ENCODE peak calls at places on chromosomes 6 and 20, in six cellular contexts. P, R, B, C, N and U are unnamed samples.

GRCh38 chr6:141464490-141464889 is 668.2 kb upstream of the GJE1 start:
- DNase-seq in P (peak; percentile 53), R (no peak), B (peak; percentile 40), N (peak; percentile 4), C (peak; percentile 35), U (no peak)

GRCh38 chr6:46044876-46045617 is 29.4 kb upstream of the CLIC5 start:
- DNase-seq in N (peak; percentile 90), C (peak; percentile 74), P (peak; percentile 89), B (no peak), R (no peak), U (no peak)

GRCh38 chr6:73942581-73942980 is 246.6 kb downstream of the CD109 start:
- DNase-seq in P (peak; percentile 9), B (no peak), R (no peak), N (peak; percentile 38), C (peak; percentile 79), U (no peak)

GRCh38 chr20:40650707-40651106 is 38.3 kb downstream of the MAFB start:
- DNase-seq in B (no peak), R (no peak), N (no peak), P (peak; percentile 6), C (no peak), U (no peak)

GRCh38 chr6:125812394-125813231 is 21.9 kb downstream of the NCOA7 start:
- DNase-seq in P (peak; percentile 94), R (no peak), B (no peak), C (peak; percentile 98), N (peak; percentile 87), U (no peak)

GRCh38 chr6:40798069-40798770 is 211.1 kb upstream of the LRFN2 start:
- DNase-seq in N (no peak), C (no peak), R (peak; percentile 57), P (no peak), B (no peak), U (no peak)

GRCh38 chr6:33632603-33633039 is 11.5 kb downstream of the ITPR3 start:
- DNase-seq in N (peak; percentile 30), B (no peak), C (no peak), P (no peak), R (peak; percentile 96), U (peak; percentile 80)

GRCh38 chr20:50868509-50869495 is 62.4 kb downstream of the ADNP start:
- DNase-seq in R (no peak), C (peak; percentile 79), P (peak; percentile 25), B (no peak), N (peak; percentile 67), U (no peak)

GRCh38 chr6:42142118-42142835 is at the start of gene C6orf132:
- DNase-seq in N (peak; percentile 74), P (peak; percentile 20), C (no peak), R (peak; percentile 86), B (no peak), U (no peak)

GRCh38 chr6:141988954-141989705 is 143.6 kb upstream of the GJE1 start:
- DNase-seq in B (peak; percentile 28), N (peak; percentile 63), C (peak; percentile 81), P (peak; percentile 82), R (peak; percentile 54), U (peak; percentile 69)

GRCh38 chr6:132687306-132687705 is 26.5 kb downstream of the VNN1 start:
- DNase-seq in R (no peak), P (no peak), C (peak; percentile 87), B (no peak), N (peak; percentile 84), U (no peak)

GRCh38 chr6:7540595-7540994 is 876 bp upstream of the DSP start:
- DNase-seq in R (no peak), N (no peak), C (no peak), B (no peak), P (no peak), U (no peak)

GRCh38 chr20:61185841-61186601 is 66.0 kb upstream of the CDH4 start:
- DNase-seq in R (no peak), N (peak; percentile 86), B (no peak), C (peak; percentile 98), P (peak; percentile 96), U (no peak)

GRCh38 chr6:148027201-148027600 is 315.4 kb upstream of the SASH1 start:
- DNase-seq in R (no peak), P (no peak), C (no peak), N (no peak), B (no peak), U (no peak)

GRCh38 chr20:59468831-59469230 is 135.5 kb upstream of the PHACTR3 start:
- DNase-seq in B (no peak), C (no peak), N (no peak), P (no peak), R (no peak), U (no peak)

GRCh38 chr20:59472059-59472458 is 132.3 kb upstream of the PHACTR3 start:
- DNase-seq in B (no peak), R (no peak), N (no peak), C (no peak), P (no peak), U (no peak)

GRCh38 chr20:59466107-59466815 is 138.1 kb upstream of the PHACTR3 start:
- DNase-seq in B (no peak), N (no peak), P (no peak), C (no peak), R (no peak), U (no peak)

GRCh38 chr20:59470521-59470920 is 133.8 kb upstream of the PHACTR3 start:
- DNase-seq in P (no peak), N (no peak), C (no peak), B (no peak), R (no peak), U (no peak)

DNA sequence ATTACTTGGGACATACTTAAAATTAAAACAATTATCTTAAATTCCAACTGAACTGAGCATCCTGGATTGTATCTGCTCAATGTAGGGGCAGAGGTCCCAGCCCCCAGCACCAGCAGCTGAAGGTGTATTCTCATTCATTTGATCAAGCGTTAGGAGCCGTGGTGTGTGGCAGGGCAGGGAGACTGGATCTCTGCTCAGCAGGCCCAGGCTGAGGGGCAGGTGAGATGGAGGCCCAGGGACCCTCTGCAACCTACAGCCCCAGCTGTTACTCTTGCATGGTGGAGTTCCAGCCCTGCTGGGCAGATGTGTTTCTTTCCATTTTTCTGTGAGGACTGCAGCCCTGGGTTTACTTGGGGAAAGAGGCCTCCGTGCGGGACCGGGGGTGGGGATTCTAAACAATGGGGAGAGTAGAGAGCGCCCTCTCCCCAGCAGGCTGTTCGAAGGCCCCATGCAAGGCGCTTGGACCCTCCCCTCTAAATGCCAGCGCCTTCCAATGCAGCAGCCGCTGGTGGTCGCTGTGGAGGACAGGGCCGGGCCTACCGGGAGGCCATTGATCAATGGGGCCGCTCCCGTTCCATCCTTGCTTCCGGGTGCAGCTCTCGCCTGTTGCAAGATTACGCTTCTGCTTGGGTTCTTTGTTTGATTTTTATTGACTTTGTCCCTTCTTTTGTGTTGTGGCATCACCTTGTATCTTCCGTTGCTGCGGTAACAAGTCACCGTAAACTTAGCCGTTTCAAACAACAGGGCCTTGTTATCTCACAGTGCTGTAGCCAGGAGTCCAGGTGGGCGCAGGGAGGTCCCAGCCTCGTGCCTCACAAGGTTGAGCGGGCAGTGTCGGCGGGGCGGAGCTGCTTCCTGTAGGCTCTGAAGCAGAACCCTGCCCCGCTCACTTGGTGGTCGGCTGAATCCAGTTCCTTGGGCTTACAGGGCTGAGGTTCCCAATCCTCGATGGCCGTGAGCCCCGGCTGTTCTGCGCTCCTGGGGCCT is 134.8 kb upstream of the PHACTR3 start:
- DNase-seq in B (no peak), R (peak; percentile 70), C (no peak), N (no peak), P (no peak), U (no peak)
- H3K4me2 ChIP-seq in B (no peak overlapping the region), R (peak overlapping the region; percentile 55), C (no peak overlapping the region), N (no peak overlapping the region), P (no peak overlapping the region), U (no peak overlapping the region)

DNA sequence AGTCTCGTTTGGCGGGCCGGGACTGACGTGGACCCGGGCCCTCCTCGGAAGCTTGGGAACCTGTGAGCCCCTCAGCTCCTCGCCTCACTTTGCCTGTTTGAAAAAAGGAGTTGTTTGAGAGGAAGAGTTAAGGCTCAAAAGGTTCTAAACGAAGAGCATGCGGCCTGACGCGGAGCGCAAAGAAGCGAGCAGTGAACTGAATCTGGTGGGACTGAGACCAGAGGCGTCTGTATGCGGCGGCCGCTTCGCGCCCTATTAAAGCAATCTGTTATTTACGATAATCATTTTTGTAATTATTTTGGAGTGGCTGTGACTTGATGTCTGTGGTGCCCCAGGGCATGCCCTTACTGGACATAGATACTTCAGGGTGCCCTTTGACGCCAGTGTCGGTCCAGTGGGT is 3.3 kb upstream of the TFAP2C start:
- DNase-seq in P (no peak), N (no peak), R (no peak), C (no peak), B (no peak), U (no peak)
- H2AFZ ChIP-seq in P (no peak overlapping the region), N (no peak overlapping the region), R (no peak overlapping the region), C (no peak overlapping the region), B (no peak overlapping the region), U (no peak overlapping the region)

DNA sequence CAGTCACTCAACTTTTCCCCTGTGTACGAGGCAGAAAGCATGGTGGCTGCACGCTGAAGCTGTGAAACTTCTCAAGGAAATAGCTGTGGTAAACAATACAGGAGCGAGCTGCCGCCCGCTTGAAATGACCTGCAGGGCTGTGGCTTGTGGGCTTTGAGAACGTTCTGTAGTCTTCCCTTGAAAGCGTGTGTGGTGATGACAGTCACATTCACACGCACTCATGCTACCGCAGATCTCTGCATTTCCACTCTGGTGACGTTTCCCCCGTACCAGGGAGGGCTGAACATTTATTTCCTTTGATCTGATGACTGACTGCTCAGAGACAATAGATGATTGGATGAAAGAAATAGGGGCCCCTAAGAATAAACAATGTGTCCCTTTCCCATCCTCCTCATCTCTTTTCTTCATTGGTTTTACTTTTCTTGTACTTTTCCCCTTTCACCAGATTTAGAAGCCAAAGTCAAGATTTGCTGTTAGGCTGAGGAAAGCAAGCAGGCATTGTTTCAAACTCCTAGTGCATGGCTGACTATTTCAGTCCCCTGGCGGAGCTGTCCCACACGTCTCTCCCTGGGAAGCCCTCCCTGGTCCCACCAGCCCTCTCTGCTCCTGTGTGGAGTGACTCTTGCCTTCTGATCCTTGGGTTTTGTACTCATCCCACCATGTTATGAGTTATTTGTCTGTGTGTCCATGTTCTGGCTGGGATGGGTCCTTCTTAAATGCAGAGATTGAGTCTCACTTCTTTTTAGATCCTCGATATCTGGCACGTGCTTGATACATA is 3.9 kb downstream of the SYTL3 start:
- DNase-seq in P (peak; percentile 53), N (no peak), C (peak; percentile 72), R (no peak), B (peak; percentile 87), U (no peak)
- H3K27ac ChIP-seq in P (peak overlapping the region; percentile 92), N (no peak overlapping the region), C (peak overlapping the region; percentile 93), R (no peak overlapping the region), B (peak overlapping the region; percentile 82), U (no peak overlapping the region)

GRCh38 chr20:25525295-25525694 is 60.0 kb downstream of the NINL start:
- DNase-seq in P (no peak), N (no peak), R (no peak), B (no peak), C (no peak), U (no peak)

GRCh38 chr20:25527949-25528348 is 57.4 kb downstream of the NINL start:
- DNase-seq in B (no peak), N (no peak), R (no peak), P (no peak), C (no peak), U (no peak)

GRCh38 chr20:25525857-25526256 is 59.5 kb downstream of the NINL start:
- DNase-seq in B (no peak), C (peak; percentile 98), R (no peak), P (peak; percentile 96), N (peak; percentile 94), U (no peak)

GRCh38 chr20:25529295-25529951 is 55.9 kb downstream of the NINL start:
- DNase-seq in R (no peak), B (no peak), C (no peak), P (no peak), N (no peak), U (no peak)

DNA sequence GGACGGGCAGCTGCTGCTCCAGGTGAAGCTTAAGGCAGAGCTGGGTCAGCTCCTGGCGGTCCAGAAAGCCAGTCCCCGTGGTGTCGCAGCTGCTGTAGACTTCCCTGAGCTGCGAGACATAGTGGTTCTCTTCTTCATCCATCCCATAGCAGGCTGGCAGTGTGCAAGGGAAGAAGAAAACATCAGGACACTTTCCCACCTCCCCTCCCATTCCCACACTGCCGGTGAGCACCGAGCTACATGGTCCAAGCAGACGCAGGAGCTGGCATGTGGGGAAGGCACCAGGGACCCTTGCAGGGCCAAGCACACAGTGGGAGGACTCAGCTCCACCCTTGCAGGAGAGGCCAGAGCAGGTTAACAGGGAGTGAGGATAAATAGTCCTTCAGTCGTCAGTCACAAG is 58.9 kb downstream of the NINL start:
- DNase-seq in N (no peak), B (no peak), C (no peak), R (no peak), P (no peak), U (no peak)
- H3K4me2 ChIP-seq in N (peak overlapping the region; percentile 6), B (no peak overlapping the region), C (peak overlapping the region; percentile 58), R (no peak overlapping the region), P (peak overlapping the region; percentile 72), U (no peak overlapping the region)